ENCODE peak calls at places on chromosomes 4 and X, in five cellular contexts. O is Right ventricle myocardium superior; D is effector CD4-positive, alpha-beta T cell; F is HTR-8/SVneo; P is SW 1271. S is an unnamed sample.
A peak's percentile ranks its signal among the peaks of the same experiment; 100 is the strongest.

GRCh38 chr4:81562093-81562492 is 90.4 kb upstream of the RASGEF1B start:
- DNase-seq in O (no peak), D (no peak), F (no peak), P (no peak), S (no peak)

GRCh38 chr4:137063961-137064360 is 468.3 kb downstream of the PCDH18 start:
- DNase-seq in O (no peak), D (no peak), F (no peak), P (no peak), S (no peak)

GRCh38 chr4:94486372-94486801 is 34.6 kb downstream of the PDLIM5 start:
- DNase-seq in O (no peak), D (no peak), F (no peak), P (no peak), S (no peak)

GRCh38 chr4:13990596-13991589 is 363.4 kb upstream of the BOD1L1 start:
- DNase-seq in O (no peak), D (no peak), F (no peak), P (no peak), S (no peak)

GRCh38 chr4:26235500-26235899 is 85.3 kb upstream of the RBPJ start:
- DNase-seq in O (peak; percentile 85), D (no peak), F (peak; percentile 37), P (no peak), S (no peak)

GRCh38 chr4:98784947-98785693 is 126.7 kb upstream of the TSPAN5 start:
- DNase-seq in O (no peak), D (no peak), F (no peak), P (no peak), S (no peak)

GRCh38 chr4:183201331-183201730 is 102.3 kb downstream of the WWC2 start:
- DNase-seq in O (no peak), D (no peak), F (no peak), P (no peak), S (peak; percentile 59)

GRCh38 chrX:1599791-1600405 is 8.5 kb downstream of the AKAP17A start:
- DNase-seq in O (no peak), D (no peak), F (no peak), P (no peak), S (no peak)

GRCh38 chrX:41027388-41027787 is 57.9 kb upstream of the USP9X start:
- DNase-seq in O (no peak), D (no peak), F (peak; percentile 43), P (no peak), S (no peak)

GRCh38 chrX:13750812-13751211 is 16.3 kb downstream of the OFD1 start:
- DNase-seq in O (no peak), D (no peak), F (no peak), P (no peak), S (no peak)

GRCh38 chr4:186789671-186790070 is 66.0 kb upstream of the FAT1 start:
- DNase-seq in O (no peak), D (no peak), F (no peak), P (no peak), S (no peak)

GRCh38 chr4:56976878-56977320 is 507 bp downstream of the NOA1 start:
- DNase-seq in O (peak; percentile 64), D (peak; percentile 44), F (no peak), P (no peak), S (no peak)

GRCh38 chrX:13059269-13059668 is 14.8 kb upstream of the FAM9C start:
- DNase-seq in O (no peak), D (no peak), F (no peak), P (no peak), S (no peak)

GRCh38 chr4:89266128-89266527 is 41.5 kb downstream of the GPRIN3 start:
- DNase-seq in O (peak; percentile 44), D (no peak), F (no peak), P (no peak), S (no peak)

GRCh38 chr4:77454858-77455257 is 150.8 kb upstream of the CXCL13 start:
- DNase-seq in O (no peak), D (no peak), F (no peak), P (no peak), S (no peak)

GRCh38 chr4:174437756-174438155 is 84.5 kb downstream of the HPGD start:
- DNase-seq in O (no peak), D (no peak), F (no peak), P (no peak), S (no peak)

GRCh38 chrX:118347131-118347530 is 1.2 kb downstream of the WDR44 start:
- DNase-seq in O (no peak), D (no peak), F (no peak), P (no peak), S (no peak)

GRCh38 chr4:2941138-2942036 is 21.8 kb downstream of the NOP14 start:
- DNase-seq in O (no peak), D (no peak), F (no peak), P (no peak), S (no peak)

GRCh38 chr4:48360285-48360965 is 19.1 kb downstream of the SLAIN2 start:
- DNase-seq in O (no peak), D (no peak), F (peak; percentile 63), P (no peak), S (peak; percentile 79)

GRCh38 chr4:26141101-26141830 is 179.5 kb upstream of the RBPJ start:
- DNase-seq in O (no peak), D (no peak), F (no peak), P (no peak), S (no peak)

GRCh38 chr4:87120411-87121162 is 99.8 kb downstream of the KLHL8 start:
- DNase-seq in O (peak; percentile 48), D (no peak), F (no peak), P (no peak), S (no peak)

GRCh38 chr4:1402516-1403101 is 3.6 kb downstream of the NKX1-1 start:
- DNase-seq in O (peak; percentile 32), D (no peak), F (no peak), P (no peak), S (no peak)